ENCODE peak calls at places on chromosome 13, in five cellular contexts. One of them, this sample, is unnamed.

GRCh38 chr13:99303863-99304521 is 3.2 kb downstream of the GPR183 start:
- DNase-seq in HepG2: no peak
- DNase-seq in H1: no peak
- DNase-seq in GM12878: no peak
- DNase-seq in K562: no peak
- DNase-seq in this sample: no peak

GRCh38 chr13:97809576-97809975 is 143.9 kb upstream of the IPO5 start:
- DNase-seq in K562: no peak
- DNase-seq in HepG2: no peak
- DNase-seq in H1: no peak
- DNase-seq in GM12878: no peak
- DNase-seq in this sample: no peak

GRCh38 chr13:30126903-30127428 is 180.4 kb downstream of the KATNAL1 start:
- DNase-seq in H1: no peak
- DNase-seq in GM12878: no peak
- DNase-seq in K562: no peak
- DNase-seq in HepG2: no peak
- DNase-seq in this sample: no peak

GRCh38 chr13:59345316-59345715 is 818.4 kb downstream of the DIAPH3 start:
- DNase-seq in K562: no peak
- DNase-seq in GM12878: no peak
- DNase-seq in HepG2: no peak
- DNase-seq in H1: no peak
- DNase-seq in this sample: no peak

GRCh38 chr13:44312898-44313551 is 60.6 kb upstream of the SERP2 start:
- DNase-seq in H1: no peak
- DNase-seq in HepG2: peak; percentile 14
- DNase-seq in K562: no peak
- DNase-seq in GM12878: no peak
- DNase-seq in this sample: peak; percentile 14

GRCh38 chr13:48983331-48983730 is 7.6 kb downstream of the FNDC3A start:
- DNase-seq in H1: no peak
- DNase-seq in K562: no peak
- DNase-seq in HepG2: no peak
- DNase-seq in GM12878: no peak
- DNase-seq in this sample: no peak

GRCh38 chr13:111901301-111901905 is 165.5 kb upstream of the SOX1 start:
- DNase-seq in GM12878: no peak
- DNase-seq in HepG2: no peak
- DNase-seq in K562: no peak
- DNase-seq in H1: peak; percentile 37
- DNase-seq in this sample: no peak

GRCh38 chr13:97125810-97126738 is 96.1 kb upstream of the MBNL2 start:
- DNase-seq in HepG2: no peak
- DNase-seq in GM12878: peak; percentile 57
- DNase-seq in H1: no peak
- DNase-seq in K562: no peak
- DNase-seq in this sample: no peak

GRCh38 chr13:71278512-71278911 is 588.5 kb downstream of the DACH1 start:
- DNase-seq in GM12878: no peak
- DNase-seq in HepG2: no peak
- DNase-seq in K562: no peak
- DNase-seq in H1: no peak
- DNase-seq in this sample: no peak

GRCh38 chr13:97241761-97242160 is 19.6 kb downstream of the MBNL2 start:
- DNase-seq in GM12878: no peak
- DNase-seq in H1: no peak
- DNase-seq in HepG2: no peak
- DNase-seq in K562: no peak
- DNase-seq in this sample: no peak

GRCh38 chr13:113649212-113649611 is 8.8 kb downstream of the ATP4B start:
- DNase-seq in HepG2: no peak
- DNase-seq in GM12878: no peak
- DNase-seq in K562: no peak
- DNase-seq in H1: no peak
- DNase-seq in this sample: no peak
- TF ChIP-seq HDAC2 in HepG2: no peak
- TF ChIP-seq HDAC2 in GM12878: no peak
- TF ChIP-seq HDAC2 in K562: no peak
- TF ChIP-seq HDAC2 in H1: no peak
- TF ChIP-seq HDAC2 in this sample: no peak

GRCh38 chr13:66805657-66806056 is 424.5 kb downstream of the PCDH9 start:
- DNase-seq in H1: no peak
- DNase-seq in K562: no peak
- DNase-seq in HepG2: no peak
- DNase-seq in GM12878: no peak
- DNase-seq in this sample: no peak
- TF ChIP-seq HDAC2 in H1: no peak
- TF ChIP-seq HDAC2 in K562: no peak
- TF ChIP-seq HDAC2 in HepG2: no peak
- TF ChIP-seq HDAC2 in GM12878: no peak
- TF ChIP-seq HDAC2 in this sample: no peak

DNA sequence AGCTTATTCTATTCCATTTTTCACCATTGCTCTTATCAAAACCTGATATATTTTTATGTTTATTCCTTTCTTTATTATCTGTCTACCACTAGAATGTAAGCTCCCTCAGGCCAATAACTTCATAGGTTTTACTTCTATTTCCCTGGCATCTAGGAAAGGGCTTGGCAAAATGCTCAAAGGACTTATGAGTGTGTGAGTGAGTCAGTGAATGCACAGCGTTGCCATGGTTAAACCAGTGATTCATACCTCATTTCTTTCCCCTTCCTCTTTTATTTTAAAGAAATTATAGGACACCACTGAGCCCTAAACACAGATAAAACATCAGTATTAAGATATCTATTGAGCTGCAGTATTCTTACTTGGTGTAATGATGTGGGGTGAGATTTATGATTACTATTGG is 162.1 kb downstream of the GPC6 start:
- DNase-seq in HepG2: no peak
- DNase-seq in GM12878: no peak
- DNase-seq in K562: no peak
- DNase-seq in H1: no peak
- DNase-seq in this sample: peak; percentile 25
- TF ChIP-seq HDAC2 in HepG2: no peak
- TF ChIP-seq HDAC2 in GM12878: no peak
- TF ChIP-seq HDAC2 in K562: no peak
- TF ChIP-seq HDAC2 in H1: no peak
- TF ChIP-seq HDAC2 in this sample: no peak

GRCh38 chr13:36865265-36865664 is 46.2 kb downstream of the RFXAP start:
- DNase-seq in GM12878: no peak
- DNase-seq in K562: peak; percentile 7
- DNase-seq in H1: no peak
- DNase-seq in HepG2: no peak
- DNase-seq in this sample: no peak
- TF ChIP-seq HDAC2 in GM12878: no peak
- TF ChIP-seq HDAC2 in K562: no peak
- TF ChIP-seq HDAC2 in H1: no peak
- TF ChIP-seq HDAC2 in HepG2: no peak
- TF ChIP-seq HDAC2 in this sample: no peak

GRCh38 chr13:21338651-21339278 is 120.3 kb downstream of the ZDHHC20 start:
- DNase-seq in HepG2: no peak
- DNase-seq in GM12878: no peak
- DNase-seq in H1: no peak
- DNase-seq in K562: no peak
- DNase-seq in this sample: no peak
- TF ChIP-seq HDAC2 in HepG2: no peak
- TF ChIP-seq HDAC2 in GM12878: no peak
- TF ChIP-seq HDAC2 in H1: no peak
- TF ChIP-seq HDAC2 in K562: no peak
- TF ChIP-seq HDAC2 in this sample: no peak

DNA sequence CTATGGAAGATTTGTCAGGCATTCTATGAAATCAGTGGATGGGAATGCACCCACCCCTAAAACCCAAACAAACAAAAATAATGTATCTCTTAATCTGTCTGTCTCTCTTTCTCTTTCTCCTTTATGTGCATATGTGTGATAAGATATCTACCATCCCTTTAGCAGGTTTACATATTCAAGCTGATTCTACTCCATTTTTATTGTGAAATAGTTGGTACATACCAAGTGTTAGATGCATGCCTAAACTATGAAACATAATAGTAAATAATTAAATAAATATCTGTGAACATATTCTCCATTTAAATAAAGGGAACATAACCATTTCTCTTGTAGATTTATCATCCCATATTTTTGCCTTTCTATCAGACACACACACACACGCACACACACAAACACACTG is 121.8 kb upstream of the PCDH9 start:
- DNase-seq in HepG2: no peak
- DNase-seq in K562: no peak
- DNase-seq in GM12878: no peak
- DNase-seq in H1: no peak
- DNase-seq in this sample: no peak
- TF ChIP-seq HDAC2 in HepG2: no peak
- TF ChIP-seq HDAC2 in K562: no peak
- TF ChIP-seq HDAC2 in GM12878: no peak
- TF ChIP-seq HDAC2 in H1: no peak
- TF ChIP-seq HDAC2 in this sample: no peak

This sample was measured in A549.